ENCODE peak calls at places on chromosomes 12 and 14, in ten cellular contexts. I is colonic mucosa; Y is H7; E is dorsolateral prefrontal cortex; W is gastrocnemius medialis; P is astrocyte of the cerebellum; Q is transverse colon; R is CD8-positive, alpha-beta memory T cell; V is AG04450; J is sigmoid colon. U is an unnamed sample.

GRCh38 chr14:22939684-22940083 is 10.5 kb upstream of the PRMT5 start:
- DNase-seq in I (no peak), Y (no peak), E (no peak), W (no peak), P (no peak), Q (no peak), R (no peak), V (peak; percentile 30), J (no peak), U (no peak)

GRCh38 chr12:109115758-109116610 is at the start of gene ACACB:
- DNase-seq in I (peak; percentile 74), Y (no peak), E (peak; percentile 74), W (peak; percentile 95), P (no peak), Q (peak; percentile 78), R (no peak), V (no peak), J (peak; percentile 90), U (no peak)

GRCh38 chr12:11801643-11802042 is 152.2 kb downstream of the ETV6 start:
- DNase-seq in I (no peak), Y (no peak), E (no peak), W (no peak), P (no peak), Q (no peak), R (no peak), V (no peak), J (no peak), U (peak; percentile 74)

GRCh38 chr12:55797550-55797949 is 20.0 kb downstream of the SARNP start:
- DNase-seq in I (no peak), Y (no peak), E (no peak), W (no peak), P (no peak), Q (no peak), R (no peak), V (no peak), J (no peak), U (no peak)

GRCh38 chr14:29442720-29443119 is 484.9 kb downstream of the PRKD1 start:
- DNase-seq in I (no peak), Y (no peak), E (no peak), W (no peak), P (peak; percentile 13), Q (no peak), R (no peak), V (no peak), J (no peak), U (no peak)

GRCh38 chr14:39181693-39182047 is 6.6 kb downstream of the PNN start:
- DNase-seq in I (no peak), Y (no peak), E (no peak), W (no peak), P (no peak), Q (no peak), R (no peak), V (no peak), J (no peak), U (no peak)

GRCh38 chr12:28130625-28131598 is 59.3 kb upstream of the CCDC91 start:
- DNase-seq in I (no peak), Y (no peak), E (no peak), W (no peak), P (peak; percentile 94), Q (no peak), R (no peak), V (peak; percentile 94), J (peak; percentile 64), U (no peak)

GRCh38 chr12:89481218-89481914 is 43.2 kb downstream of the GALNT4 start:
- DNase-seq in I (no peak), Y (no peak), E (no peak), W (no peak), P (no peak), Q (no peak), R (no peak), V (no peak), J (no peak), U (no peak)

GRCh38 chr12:92292016-92292415 is 146.4 kb upstream of the BTG1 start:
- DNase-seq in I (no peak), Y (no peak), E (no peak), W (no peak), P (no peak), Q (no peak), R (no peak), V (no peak), J (no peak), U (no peak)

GRCh38 chr12:27185234-27186045 is 58.6 kb upstream of the STK38L start:
- DNase-seq in I (no peak), Y (no peak), E (no peak), W (no peak), P (peak; percentile 77), Q (no peak), R (peak; percentile 1), V (no peak), J (no peak), U (no peak)

GRCh38 chr12:112808176-112808575 is 16.6 kb downstream of the RPH3A start:
- DNase-seq in I (no peak), Y (no peak), E (no peak), W (no peak), P (no peak), Q (no peak), R (no peak), V (no peak), J (no peak), U (no peak)

GRCh38 chr12:131131808-131132117 is 178.1 kb downstream of the ADGRD1 start:
- DNase-seq in I (no peak), Y (peak; percentile 53), E (no peak), W (no peak), P (no peak), Q (no peak), R (no peak), V (no peak), J (peak; percentile 59), U (peak; percentile 91)

GRCh38 chr12:109836916-109837315 is 3.7 kb upstream of the TRPV4 start:
- DNase-seq in I (no peak), Y (no peak), E (no peak), W (no peak), P (no peak), Q (no peak), R (no peak), V (no peak), J (no peak), U (no peak)

GRCh38 chr12:52020539-52021336 is 14.0 kb downstream of the TAMALIN start:
- DNase-seq in I (no peak), Y (peak; percentile 92), E (peak; percentile 68), W (no peak), P (no peak), Q (peak; percentile 61), R (peak; percentile 72), V (no peak), J (peak; percentile 78), U (no peak)

DNA sequence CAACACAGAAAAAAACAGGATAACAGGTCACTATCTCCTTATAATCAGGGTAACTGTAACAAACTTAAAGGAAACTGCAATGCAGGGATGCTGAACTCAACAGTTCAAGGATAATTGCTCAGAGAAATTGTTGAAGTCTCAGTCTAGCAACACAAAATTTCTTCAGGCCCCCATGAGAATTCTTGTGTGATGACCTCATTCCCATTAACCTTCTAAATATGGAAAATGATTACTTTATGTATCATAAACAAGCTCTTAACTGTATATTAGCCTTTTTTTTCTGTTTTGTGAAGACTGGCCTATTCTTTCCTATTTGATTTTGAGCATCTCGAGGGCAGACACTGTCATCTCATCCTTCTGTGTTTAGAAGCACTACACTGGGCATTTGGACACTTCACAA is 47.1 kb downstream of the IGF1 start:
- DNase-seq in I (no peak), Y (no peak), E (no peak), W (no peak), P (no peak), Q (no peak), R (no peak), V (no peak), J (no peak), U (no peak)
- H3K4me3 ChIP-seq in I (no peak overlapping the region), Y (no peak overlapping the region), E (no peak overlapping the region), W (no peak overlapping the region), P (no peak overlapping the region), Q (no peak overlapping the region), R (no peak overlapping the region), V (no peak overlapping the region), J (no peak overlapping the region), U (no peak overlapping the region)

GRCh38 chr14:80770114-80770917 is 171.2 kb downstream of the CEP128 start:
- DNase-seq in I (no peak), Y (no peak), E (no peak), W (no peak), P (no peak), Q (no peak), R (no peak), V (no peak), J (no peak), U (no peak)
- H3K4me3 ChIP-seq in I (no peak overlapping the region), Y (no peak overlapping the region), E (no peak overlapping the region), W (no peak overlapping the region), P (no peak overlapping the region), Q (no peak overlapping the region), R (no peak overlapping the region), V (no peak overlapping the region), J (no peak overlapping the region), U (no peak overlapping the region)

DNA sequence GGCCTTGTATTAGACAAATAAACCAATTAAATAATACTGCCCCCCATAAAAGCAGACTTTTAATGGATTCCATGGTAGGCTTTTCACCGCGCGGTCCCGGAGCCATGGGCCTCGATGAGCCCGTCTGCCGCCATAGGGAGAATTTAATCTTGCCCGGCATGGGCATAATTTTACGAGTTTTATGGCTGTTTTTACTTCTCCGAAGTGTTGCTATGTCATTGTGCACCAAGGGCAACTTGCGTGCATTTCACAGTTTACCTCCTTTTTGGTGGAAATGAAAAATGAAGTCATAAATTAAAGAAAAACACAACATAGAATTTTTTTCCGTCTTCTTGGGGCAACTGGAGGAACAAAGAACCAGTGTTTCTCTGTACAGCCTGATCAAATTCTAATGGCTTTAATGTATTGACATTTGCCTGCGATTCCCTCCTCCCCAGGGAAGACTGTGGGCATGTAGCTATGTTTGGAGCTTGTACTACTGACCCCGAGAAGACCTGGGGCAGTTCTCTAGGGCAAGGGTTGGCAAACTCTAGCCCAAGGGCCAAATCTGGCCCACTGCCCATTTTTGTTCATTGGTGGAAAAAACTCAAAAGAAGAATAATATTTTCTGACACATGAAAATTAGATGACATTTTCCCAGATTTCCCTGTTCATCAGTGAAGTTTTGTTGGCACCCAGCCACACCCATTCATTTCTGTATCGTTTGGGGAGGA is 142.7 kb downstream of the CHST11 start:
- DNase-seq in I (no peak), Y (no peak), E (no peak), W (no peak), P (no peak), Q (no peak), R (no peak), V (no peak), J (no peak), U (no peak)
- H3K4me3 ChIP-seq in I (no peak overlapping the region), Y (no peak overlapping the region), E (no peak overlapping the region), W (no peak overlapping the region), P (no peak overlapping the region), Q (no peak overlapping the region), R (no peak overlapping the region), V (no peak overlapping the region), J (no peak overlapping the region), U (no peak overlapping the region)

GRCh38 chr12:123488539-123489230 is 30.7 kb downstream of the SNRNP35 start:
- DNase-seq in I (no peak), Y (peak; percentile 70), E (no peak), W (peak; percentile 53), P (no peak), Q (no peak), R (no peak), V (no peak), J (no peak), U (no peak)
- H3K4me3 ChIP-seq in I (no peak overlapping the region), Y (no peak overlapping the region), E (no peak overlapping the region), W (no peak overlapping the region), P (no peak overlapping the region), Q (no peak overlapping the region), R (no peak overlapping the region), V (no peak overlapping the region), J (no peak overlapping the region), U (no peak overlapping the region)

GRCh38 chr12:32666018-32666417 is 13.1 kb upstream of the DNM1L start:
- DNase-seq in I (no peak), Y (no peak), E (no peak), W (no peak), P (no peak), Q (no peak), R (no peak), V (no peak), J (no peak), U (no peak)
- H3K4me3 ChIP-seq in I (no peak overlapping the region), Y (no peak overlapping the region), E (no peak overlapping the region), W (peak overlapping the region; percentile 8), P (no peak overlapping the region), Q (no peak overlapping the region), R (no peak overlapping the region), V (no peak overlapping the region), J (no peak overlapping the region), U (no peak overlapping the region)